ENCODE peak calls at places on chromosomes 11 and 22, in five cellular contexts. J, P, B, W and X are unnamed samples.

GRCh38 chr11:67996622-67997459 is 7.1 kb downstream of the UNC93B1 start:
- DNase-seq in J (peak), P (no peak), B (peak), W (peak), X (no peak)

GRCh38 chr22:22855617-22856308 is 31.9 kb upstream of the IGLL5 start:
- DNase-seq in J (peak), P (no peak), B (no peak), W (peak), X (no peak)

GRCh38 chr11:12717851-12718291 is 43.6 kb downstream of the TEAD1 start:
- DNase-seq in J (no peak), P (no peak), B (no peak), W (no peak), X (no peak)

GRCh38 chr22:44424867-44425351 is 73.1 kb downstream of the RTL6 start:
- DNase-seq in J (no peak), P (peak), B (no peak), W (no peak), X (no peak)

GRCh38 chr11:70142171-70142875 is 60.8 kb upstream of the FADD start:
- DNase-seq in J (peak), P (no peak), B (no peak), W (no peak), X (no peak)

GRCh38 chr22:39024923-39025322 is 4.0 kb downstream of the APOBEC3D start:
- DNase-seq in J (no peak), P (no peak), B (no peak), W (no peak), X (no peak)

GRCh38 chr11:69657911-69658605 is 17.1 kb downstream of the LTO1 start:
- DNase-seq in J (peak), P (peak), B (peak), W (peak), X (no peak)

GRCh38 chr11:35178862-35179261 is 39.9 kb downstream of the CD44 start:
- DNase-seq in J (no peak), P (no peak), B (no peak), W (no peak), X (no peak)

GRCh38 chr22:48238966-48239365 is 1476.5 kb downstream of the TBC1D22A start:
- DNase-seq in J (no peak), P (peak), B (no peak), W (no peak), X (peak)

GRCh38 chr11:108307751-108308150 is 84.9 kb downstream of the ATM start:
- DNase-seq in J (no peak), P (no peak), B (no peak), W (no peak), X (no peak)
- H3K4me3 ChIP-seq in J (no peak), P (no peak), B (no peak), W (no peak), X (no peak)

DNA sequence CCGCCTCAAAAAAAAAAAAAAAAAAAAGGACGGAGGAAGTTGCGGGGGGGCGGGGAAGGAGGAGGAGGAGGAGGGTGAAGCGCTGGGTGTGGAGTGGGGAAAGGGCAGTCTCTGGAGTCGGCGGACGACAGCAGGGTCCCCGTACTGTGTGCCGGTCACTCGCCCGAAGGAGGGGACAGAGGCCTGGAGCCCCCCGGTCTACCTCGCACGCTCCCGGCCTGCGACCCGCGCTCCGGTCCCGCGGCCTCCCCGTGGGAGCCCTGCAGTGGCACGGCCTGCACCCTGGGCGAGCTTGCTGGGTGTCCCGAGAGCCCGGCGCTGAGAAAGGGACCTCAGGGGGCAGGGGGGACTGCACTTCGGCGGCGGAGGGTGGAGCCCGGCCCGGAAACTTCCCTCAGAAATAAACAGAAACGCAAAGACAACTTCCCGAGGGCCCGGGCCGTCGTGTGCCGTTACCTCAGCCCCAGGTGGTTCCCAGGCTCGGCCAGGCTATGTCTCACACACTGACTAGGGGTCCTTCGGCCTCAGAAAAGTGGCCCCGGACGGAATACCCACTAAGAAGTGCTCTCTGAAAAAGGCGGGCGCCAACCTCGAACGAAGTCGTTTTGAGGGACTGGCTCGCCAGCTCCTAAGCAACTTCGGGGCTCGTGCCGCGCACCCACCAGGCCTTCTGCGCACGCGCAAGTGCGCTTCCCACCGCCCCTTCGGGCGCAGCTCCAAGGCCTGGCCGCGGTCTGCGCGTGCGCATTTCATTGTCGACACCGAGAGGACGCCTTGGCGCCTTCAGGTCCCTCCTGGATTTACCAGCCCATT is at the start of gene MAJIN:
- DNase-seq in J (no peak), P (peak), B (peak), W (peak), X (peak)
- H3K4me3 ChIP-seq in J (no peak), P (peak), B (peak), W (peak), X (peak)

DNA sequence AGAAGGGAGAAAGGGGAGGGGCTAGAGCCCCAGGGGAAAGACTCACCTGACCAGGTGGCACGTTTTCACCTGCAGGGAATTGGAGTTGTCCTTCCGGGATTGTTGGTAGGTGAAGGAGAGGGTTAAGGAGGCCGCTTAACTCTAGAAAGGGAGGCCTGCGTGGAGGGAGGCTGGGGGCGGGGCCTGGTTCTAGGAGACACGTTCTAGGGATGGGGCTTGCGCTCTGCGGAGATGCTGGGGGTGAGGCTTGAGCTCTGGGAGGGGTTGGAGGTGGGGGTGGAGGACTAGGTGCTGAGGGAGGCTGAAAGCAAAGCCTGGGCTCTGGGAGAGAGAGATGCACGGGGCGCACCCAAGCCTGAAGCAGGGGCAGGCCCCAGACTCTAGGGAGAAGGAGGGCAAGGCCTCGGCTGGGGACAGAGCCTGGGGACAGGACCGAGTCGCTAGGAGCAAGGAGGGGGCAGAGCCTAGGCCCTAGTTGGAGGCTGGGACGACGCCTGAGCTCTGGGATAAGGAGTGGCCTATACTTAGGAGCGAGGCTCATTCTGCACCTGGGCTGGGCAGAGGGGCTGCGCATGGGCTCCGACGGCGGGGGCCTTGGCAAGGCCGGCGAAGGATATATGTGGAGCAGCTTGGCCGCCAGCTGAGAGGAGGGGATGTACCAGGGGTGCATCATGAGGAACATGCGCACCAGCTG is 2.4 kb downstream of the RASGRP2 start:
- DNase-seq in J (no peak), P (no peak), B (no peak), W (no peak), X (no peak)
- H3K4me3 ChIP-seq in J (no peak), P (peak), B (no peak), W (peak), X (peak)

DNA sequence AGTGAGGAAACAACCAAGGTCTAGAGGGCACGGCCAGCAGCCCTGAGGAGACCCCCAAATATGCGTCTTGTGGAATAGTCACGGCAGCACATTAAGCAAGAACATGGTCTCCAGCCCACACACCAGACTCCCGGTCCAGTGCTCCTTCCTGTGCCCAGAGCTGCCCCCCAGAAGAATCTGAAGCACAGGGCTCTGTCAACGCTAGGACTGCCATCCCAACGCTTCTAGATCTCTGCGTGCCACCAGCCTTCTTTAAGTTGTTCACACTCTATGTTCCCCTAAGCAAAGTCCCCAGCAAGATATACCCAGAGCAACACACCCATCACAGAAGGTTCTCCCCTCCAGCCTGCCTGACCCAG is 3.5 kb upstream of the SEC14L2 start:
- DNase-seq in J (no peak), P (no peak), B (no peak), W (no peak), X (no peak)
- H3K4me3 ChIP-seq in J (no peak), P (no peak), B (no peak), W (no peak), X (no peak)

GRCh38 chr22:41216984-41217383 is 11.9 kb downstream of the L3MBTL2 start:
- DNase-seq in J (no peak), P (no peak), B (no peak), W (peak), X (no peak)
- H3K4me3 ChIP-seq in J (peak), P (no peak), B (peak), W (peak), X (no peak)

GRCh38 chr11:120954381-120954780 is 69.5 kb upstream of the TBCEL start:
- DNase-seq in J (no peak), P (no peak), B (no peak), W (no peak), X (no peak)

GRCh38 chr11:120950880-120951279 is 73.0 kb upstream of the TBCEL start:
- DNase-seq in J (no peak), P (no peak), B (no peak), W (no peak), X (no peak)

GRCh38 chr11:120953230-120953558 is 70.7 kb upstream of the TBCEL start:
- DNase-seq in J (no peak), P (no peak), B (no peak), W (no peak), X (no peak)

GRCh38 chr11:120956710-120957500 is 67.0 kb upstream of the TBCEL start:
- DNase-seq in J (no peak), P (no peak), B (no peak), W (no peak), X (no peak)

DNA sequence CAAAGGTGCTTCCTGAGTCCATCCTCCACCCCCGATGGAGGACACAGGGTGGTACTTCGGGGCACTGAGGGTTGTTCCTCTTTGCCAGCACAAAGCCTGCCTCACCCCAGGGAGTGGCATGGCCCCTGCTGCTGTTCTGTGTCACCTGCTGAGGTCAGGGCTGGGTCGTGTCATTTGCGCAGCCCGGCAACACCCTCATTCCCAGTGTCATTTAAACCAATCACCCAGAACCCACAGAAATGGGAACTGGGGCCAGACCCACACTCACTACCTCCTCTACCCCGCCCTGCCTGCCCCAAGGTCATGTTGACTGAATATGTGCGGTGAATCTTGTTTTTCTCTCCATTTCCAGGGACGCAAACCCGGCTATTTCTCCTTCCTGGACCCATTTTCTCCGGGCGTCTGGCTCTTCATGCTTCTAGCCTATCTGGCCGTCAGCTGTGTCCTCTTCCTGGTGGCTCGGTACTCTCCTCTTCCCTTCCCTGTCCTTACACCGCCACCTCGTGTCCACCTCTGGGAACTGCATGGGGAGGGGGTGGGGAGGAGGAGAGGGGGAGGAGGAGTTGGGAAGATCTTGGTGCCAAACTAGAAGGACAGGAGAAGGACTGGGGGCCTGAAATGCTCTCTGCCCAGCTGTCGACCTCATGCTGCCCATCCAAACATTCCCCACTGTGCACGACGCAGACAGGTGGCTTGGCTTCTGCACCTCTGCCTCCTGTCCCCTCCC is 71.2 kb upstream of the TBCEL start:
- DNase-seq in J (peak), P (peak), B (peak), W (peak), X (no peak)
- H3K4me3 ChIP-seq in J (peak), P (no peak), B (no peak), W (no peak), X (peak)

GRCh38 chr11:128694618-128695481 is 978 bp downstream of the FLI1 start:
- DNase-seq in J (peak), P (no peak), B (no peak), W (peak), X (no peak)
- H3K4me3 ChIP-seq in J (peak), P (peak), B (peak), W (peak), X (peak)